ENCODE peak calls at places on chromosomes 5 and 9, in six cellular contexts. One of them, this sample, is unnamed.

GRCh38 chr5:80168388-80169028 is 87.3 kb downstream of the SERINC5 start:
- DNase-seq in psoas muscle: no peak
- DNase-seq in osteocyte: no peak
- DNase-seq in body of pancreas: no peak
- DNase-seq in Calu3: no peak
- DNase-seq in cardiac muscle cell: no peak
- DNase-seq in this sample: no peak

GRCh38 chr9:105296889-105297288 is 52.4 kb downstream of the SLC44A1 start:
- DNase-seq in psoas muscle: no peak
- DNase-seq in osteocyte: no peak
- DNase-seq in body of pancreas: no peak
- DNase-seq in Calu3: peak; percentile 15
- DNase-seq in cardiac muscle cell: peak; percentile 34
- DNase-seq in this sample: no peak

GRCh38 chr5:181207214-181207959 is 2.4 kb upstream of the TRIM7 start:
- DNase-seq in psoas muscle: peak; percentile 74
- DNase-seq in osteocyte: peak; percentile 90
- DNase-seq in body of pancreas: peak; percentile 89
- DNase-seq in Calu3: peak; percentile 94
- DNase-seq in cardiac muscle cell: peak; percentile 60
- DNase-seq in this sample: peak; percentile 78

GRCh38 chr5:109753279-109753678 is 63.6 kb downstream of the MAN2A1 start:
- DNase-seq in psoas muscle: no peak
- DNase-seq in osteocyte: no peak
- DNase-seq in body of pancreas: no peak
- DNase-seq in Calu3: no peak
- DNase-seq in cardiac muscle cell: no peak
- DNase-seq in this sample: no peak

GRCh38 chr9:82790868-82791267 is 272.1 kb downstream of the RASEF start:
- DNase-seq in psoas muscle: no peak
- DNase-seq in osteocyte: no peak
- DNase-seq in body of pancreas: no peak
- DNase-seq in Calu3: no peak
- DNase-seq in cardiac muscle cell: no peak
- DNase-seq in this sample: no peak

GRCh38 chr9:96320749-96321280 is 18.8 kb upstream of the HSD17B3 start:
- DNase-seq in psoas muscle: no peak
- DNase-seq in osteocyte: no peak
- DNase-seq in body of pancreas: no peak
- DNase-seq in Calu3: no peak
- DNase-seq in cardiac muscle cell: no peak
- DNase-seq in this sample: no peak

GRCh38 chr5:100840364-100840763 is 62.7 kb downstream of the ST8SIA4 start:
- DNase-seq in psoas muscle: no peak
- DNase-seq in osteocyte: no peak
- DNase-seq in body of pancreas: no peak
- DNase-seq in Calu3: peak; percentile 12
- DNase-seq in cardiac muscle cell: no peak
- DNase-seq in this sample: no peak

GRCh38 chr9:81417299-81417675 is 272.1 kb downstream of the TLE1 start:
- DNase-seq in psoas muscle: no peak
- DNase-seq in osteocyte: no peak
- DNase-seq in body of pancreas: no peak
- DNase-seq in Calu3: peak; percentile 1
- DNase-seq in cardiac muscle cell: no peak
- DNase-seq in this sample: no peak

GRCh38 chr9:131228096-131228495 is 48.2 kb downstream of the FAM78A start:
- DNase-seq in psoas muscle: no peak
- DNase-seq in osteocyte: no peak
- DNase-seq in body of pancreas: no peak
- DNase-seq in Calu3: no peak
- DNase-seq in cardiac muscle cell: no peak
- DNase-seq in this sample: no peak

GRCh38 chr9:74783408-74783807 is 104.3 kb downstream of the TRPM6 start:
- DNase-seq in psoas muscle: no peak
- DNase-seq in osteocyte: no peak
- DNase-seq in body of pancreas: no peak
- DNase-seq in Calu3: no peak
- DNase-seq in cardiac muscle cell: no peak
- DNase-seq in this sample: no peak

GRCh38 chr5:108375768-108376167 is 6.1 kb downstream of the FBXL17 start:
- DNase-seq in psoas muscle: no peak
- DNase-seq in osteocyte: no peak
- DNase-seq in body of pancreas: no peak
- DNase-seq in Calu3: no peak
- DNase-seq in cardiac muscle cell: no peak
- DNase-seq in this sample: no peak

GRCh38 chr5:164119806-164120440 is 614.5 kb downstream of the MAT2B start:
- DNase-seq in psoas muscle: no peak
- DNase-seq in osteocyte: no peak
- DNase-seq in body of pancreas: no peak
- DNase-seq in Calu3: peak; percentile 71
- DNase-seq in cardiac muscle cell: no peak
- DNase-seq in this sample: no peak

GRCh38 chr5:58281189-58281588 is 178.7 kb downstream of the PLK2 start:
- DNase-seq in psoas muscle: no peak
- DNase-seq in osteocyte: no peak
- DNase-seq in body of pancreas: no peak
- DNase-seq in Calu3: no peak
- DNase-seq in cardiac muscle cell: no peak
- DNase-seq in this sample: no peak

GRCh38 chr5:171336486-171337206 is 27.6 kb downstream of the TLX3 start:
- DNase-seq in psoas muscle: no peak
- DNase-seq in osteocyte: no peak
- DNase-seq in body of pancreas: peak; percentile 55
- DNase-seq in Calu3: peak; percentile 68
- DNase-seq in cardiac muscle cell: peak; percentile 67
- DNase-seq in this sample: peak; percentile 28

GRCh38 chr5:180006116-180006515 is 65.4 kb downstream of the RNF130 start:
- DNase-seq in psoas muscle: no peak
- DNase-seq in osteocyte: no peak
- DNase-seq in body of pancreas: no peak
- DNase-seq in Calu3: no peak
- DNase-seq in cardiac muscle cell: no peak
- DNase-seq in this sample: no peak

GRCh38 chr5:142545653-142546322 is 140.1 kb downstream of the FGF1 start:
- DNase-seq in psoas muscle: no peak
- DNase-seq in osteocyte: no peak
- DNase-seq in body of pancreas: no peak
- DNase-seq in Calu3: no peak
- DNase-seq in cardiac muscle cell: no peak
- DNase-seq in this sample: no peak

GRCh38 chr9:122053056-122053455 is 40.1 kb downstream of the TTLL11 start:
- DNase-seq in psoas muscle: no peak
- DNase-seq in osteocyte: no peak
- DNase-seq in body of pancreas: no peak
- DNase-seq in Calu3: no peak
- DNase-seq in cardiac muscle cell: no peak
- DNase-seq in this sample: no peak

GRCh38 chr5:177546262-177546741 is 8.1 kb downstream of the FAM193B start:
- DNase-seq in psoas muscle: peak; percentile 77
- DNase-seq in osteocyte: no peak
- DNase-seq in body of pancreas: no peak
- DNase-seq in Calu3: peak; percentile 37
- DNase-seq in cardiac muscle cell: no peak
- DNase-seq in this sample: peak; percentile 39

GRCh38 chr5:180803181-180804128 is 849 bp upstream of the MGAT1 start:
- DNase-seq in psoas muscle: peak; percentile 84
- DNase-seq in osteocyte: no peak
- DNase-seq in body of pancreas: peak; percentile 48
- DNase-seq in Calu3: no peak
- DNase-seq in cardiac muscle cell: peak; percentile 42
- DNase-seq in this sample: peak; percentile 71

GRCh38 chr5:54881286-54882005 is 103.9 kb downstream of the ESM1 start:
- DNase-seq in psoas muscle: no peak
- DNase-seq in osteocyte: no peak
- DNase-seq in body of pancreas: no peak
- DNase-seq in Calu3: no peak
- DNase-seq in cardiac muscle cell: no peak
- DNase-seq in this sample: no peak

GRCh38 chr5:60686164-60686563 is 13.8 kb downstream of the DEPDC1B start:
- DNase-seq in psoas muscle: no peak
- DNase-seq in osteocyte: no peak
- DNase-seq in body of pancreas: no peak
- DNase-seq in Calu3: no peak
- DNase-seq in cardiac muscle cell: no peak
- DNase-seq in this sample: no peak

GRCh38 chr5:60688980-60689379 is 11.0 kb downstream of the DEPDC1B start:
- DNase-seq in psoas muscle: no peak
- DNase-seq in osteocyte: no peak
- DNase-seq in body of pancreas: no peak
- DNase-seq in Calu3: no peak
- DNase-seq in cardiac muscle cell: no peak
- DNase-seq in this sample: no peak

GRCh38 chr5:60685028-60685427 is 14.9 kb downstream of the DEPDC1B start:
- DNase-seq in psoas muscle: no peak
- DNase-seq in osteocyte: no peak
- DNase-seq in body of pancreas: no peak
- DNase-seq in Calu3: no peak
- DNase-seq in cardiac muscle cell: no peak
- DNase-seq in this sample: no peak

GRCh38 chr5:60685700-60686099 is 14.3 kb downstream of the DEPDC1B start:
- DNase-seq in psoas muscle: no peak
- DNase-seq in osteocyte: no peak
- DNase-seq in body of pancreas: no peak
- DNase-seq in Calu3: no peak
- DNase-seq in cardiac muscle cell: no peak
- DNase-seq in this sample: no peak

GRCh38 chr5:60687927-60688720 is 11.8 kb downstream of the DEPDC1B start:
- DNase-seq in psoas muscle: no peak
- DNase-seq in osteocyte: no peak
- DNase-seq in body of pancreas: no peak
- DNase-seq in Calu3: peak; percentile 43
- DNase-seq in cardiac muscle cell: no peak
- DNase-seq in this sample: no peak
- TF ChIP-seq CTCF in psoas muscle: no peak
- TF ChIP-seq CTCF in osteocyte: peak; percentile 17
- TF ChIP-seq CTCF in body of pancreas: no peak
- TF ChIP-seq CTCF in Calu3: peak; percentile 66
- TF ChIP-seq CTCF in cardiac muscle cell: peak; percentile 53
- TF ChIP-seq CTCF in this sample: no peak

DNA sequence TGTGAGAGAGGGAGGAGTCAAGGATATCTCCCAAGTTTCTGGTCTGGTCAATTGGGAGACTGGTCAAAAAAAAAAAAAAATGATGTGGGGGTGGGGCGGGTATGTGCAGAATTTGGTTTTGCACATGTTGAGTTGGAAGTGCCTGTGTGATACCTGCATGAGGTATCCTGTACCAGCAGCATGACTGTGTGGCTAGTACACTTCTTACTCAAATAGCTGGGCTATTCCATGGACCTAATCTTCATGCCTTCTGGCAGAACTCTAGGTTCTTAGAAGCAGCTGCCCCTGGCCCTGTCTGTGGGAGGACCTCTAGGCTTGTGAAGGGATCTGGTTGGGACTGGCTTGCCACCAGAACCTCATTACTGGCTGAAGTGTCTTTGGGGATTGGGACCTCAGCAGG is 93.5 kb downstream of the RALGPS1 start:
- DNase-seq in psoas muscle: no peak
- DNase-seq in osteocyte: no peak
- DNase-seq in body of pancreas: no peak
- DNase-seq in Calu3: no peak
- DNase-seq in cardiac muscle cell: no peak
- DNase-seq in this sample: no peak
- TF ChIP-seq CTCF in psoas muscle: no peak
- TF ChIP-seq CTCF in osteocyte: no peak
- TF ChIP-seq CTCF in body of pancreas: no peak
- TF ChIP-seq CTCF in Calu3: no peak
- TF ChIP-seq CTCF in cardiac muscle cell: no peak
- TF ChIP-seq CTCF in this sample: no peak

DNA sequence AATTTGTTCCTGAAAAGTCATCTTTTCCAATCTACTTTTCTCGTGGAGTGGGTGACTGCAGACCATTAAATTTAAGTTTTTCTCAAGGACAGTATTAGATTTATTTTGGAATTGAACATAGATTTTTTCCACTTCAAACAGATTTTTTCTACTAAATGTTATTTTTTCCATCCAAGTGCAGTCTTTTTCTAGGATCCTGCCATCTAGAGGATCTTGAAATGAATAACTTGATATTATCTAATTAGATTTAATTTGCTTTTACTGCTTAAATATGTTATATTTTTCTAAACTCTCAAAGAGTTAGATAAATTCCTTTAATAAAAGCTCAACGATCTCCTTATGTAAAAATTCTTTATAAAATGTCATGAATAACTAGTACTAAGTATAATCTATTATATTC is 136.9 kb upstream of the PRR16 start:
- DNase-seq in psoas muscle: no peak
- DNase-seq in osteocyte: no peak
- DNase-seq in body of pancreas: no peak
- DNase-seq in Calu3: no peak
- DNase-seq in cardiac muscle cell: no peak
- DNase-seq in this sample: no peak
- TF ChIP-seq CTCF in psoas muscle: no peak
- TF ChIP-seq CTCF in osteocyte: no peak
- TF ChIP-seq CTCF in body of pancreas: no peak
- TF ChIP-seq CTCF in Calu3: no peak
- TF ChIP-seq CTCF in cardiac muscle cell: peak; percentile 28
- TF ChIP-seq CTCF in this sample: peak; percentile 26

GRCh38 chr9:91883503-91883902 is 66.5 kb downstream of the ROR2 start:
- DNase-seq in psoas muscle: no peak
- DNase-seq in osteocyte: no peak
- DNase-seq in body of pancreas: no peak
- DNase-seq in Calu3: no peak
- DNase-seq in cardiac muscle cell: no peak
- DNase-seq in this sample: no peak

GRCh38 chr9:91884746-91885687 is 65.0 kb downstream of the ROR2 start:
- DNase-seq in psoas muscle: no peak
- DNase-seq in osteocyte: no peak
- DNase-seq in body of pancreas: no peak
- DNase-seq in Calu3: no peak
- DNase-seq in cardiac muscle cell: no peak
- DNase-seq in this sample: no peak

GRCh38 chr9:91884153-91884552 is 65.9 kb downstream of the ROR2 start:
- DNase-seq in psoas muscle: no peak
- DNase-seq in osteocyte: no peak
- DNase-seq in body of pancreas: no peak
- DNase-seq in Calu3: no peak
- DNase-seq in cardiac muscle cell: no peak
- DNase-seq in this sample: no peak

GRCh38 chr9:91880378-91880972 is 69.6 kb downstream of the ROR2 start:
- DNase-seq in psoas muscle: no peak
- DNase-seq in osteocyte: no peak
- DNase-seq in body of pancreas: no peak
- DNase-seq in Calu3: no peak
- DNase-seq in cardiac muscle cell: no peak
- DNase-seq in this sample: no peak

GRCh38 chr9:91882628-91883027 is 67.4 kb downstream of the ROR2 start:
- DNase-seq in psoas muscle: no peak
- DNase-seq in osteocyte: no peak
- DNase-seq in body of pancreas: no peak
- DNase-seq in Calu3: no peak
- DNase-seq in cardiac muscle cell: no peak
- DNase-seq in this sample: no peak
- TF ChIP-seq CTCF in psoas muscle: no peak
- TF ChIP-seq CTCF in osteocyte: no peak
- TF ChIP-seq CTCF in body of pancreas: no peak
- TF ChIP-seq CTCF in Calu3: no peak
- TF ChIP-seq CTCF in cardiac muscle cell: no peak
- TF ChIP-seq CTCF in this sample: no peak

GRCh38 chr9:126706698-126707053 is 92.9 kb downstream of the LMX1B start:
- DNase-seq in psoas muscle: no peak
- DNase-seq in osteocyte: no peak
- DNase-seq in body of pancreas: no peak
- DNase-seq in Calu3: no peak
- DNase-seq in cardiac muscle cell: no peak
- DNase-seq in this sample: no peak
- TF ChIP-seq CTCF in psoas muscle: no peak
- TF ChIP-seq CTCF in osteocyte: no peak
- TF ChIP-seq CTCF in body of pancreas: no peak
- TF ChIP-seq CTCF in Calu3: no peak
- TF ChIP-seq CTCF in cardiac muscle cell: no peak
- TF ChIP-seq CTCF in this sample: no peak